ENCODE peak calls at places on chromosomes 5 and 9, in ten cellular contexts. One of them, this sample, is unnamed.

GRCh38 chr5:143001764-143002351 is 231.7 kb downstream of the ARHGAP26 start:
- DNase-seq in CD8-positive, alpha-beta T cell: no peak
- DNase-seq in heart right ventricle: no peak
- DNase-seq in Peyer's patch: no peak
- DNase-seq in fibroblast of pulmonary artery: peak
- DNase-seq in bronchial epithelial cell: peak
- DNase-seq in lower lobe of right lung: no peak
- DNase-seq in ovary: no peak
- DNase-seq in K562: no peak
- DNase-seq in PC-3: peak
- DNase-seq in this sample: peak

GRCh38 chr5:60844429-60844890 is 391 bp upstream of the ELOVL7 start:
- DNase-seq in fibroblast of pulmonary artery: peak
- DNase-seq in bronchial epithelial cell: peak
- DNase-seq in CD8-positive, alpha-beta T cell: no peak
- DNase-seq in lower lobe of right lung: no peak
- DNase-seq in K562: no peak
- DNase-seq in Peyer's patch: no peak
- DNase-seq in PC-3: no peak
- DNase-seq in heart right ventricle: no peak
- DNase-seq in ovary: no peak
- DNase-seq in this sample: peak

GRCh38 chr5:157252741-157253465 is 13.0 kb upstream of the CYFIP2 start:
- DNase-seq in CD8-positive, alpha-beta T cell: no peak
- DNase-seq in K562: no peak
- DNase-seq in PC-3: no peak
- DNase-seq in lower lobe of right lung: no peak
- DNase-seq in heart right ventricle: no peak
- DNase-seq in bronchial epithelial cell: no peak
- DNase-seq in ovary: no peak
- DNase-seq in fibroblast of pulmonary artery: peak
- DNase-seq in Peyer's patch: peak
- DNase-seq in this sample: no peak

GRCh38 chr5:172770374-172770674 is 671 bp downstream of the DUSP1 start:
- DNase-seq in Peyer's patch: no peak
- DNase-seq in bronchial epithelial cell: no peak
- DNase-seq in K562: no peak
- DNase-seq in lower lobe of right lung: no peak
- DNase-seq in ovary: no peak
- DNase-seq in CD8-positive, alpha-beta T cell: no peak
- DNase-seq in PC-3: no peak
- DNase-seq in heart right ventricle: no peak
- DNase-seq in fibroblast of pulmonary artery: no peak
- DNase-seq in this sample: no peak

GRCh38 chr9:35910613-35911488 is 1.6 kb downstream of the SPAAR start:
- DNase-seq in CD8-positive, alpha-beta T cell: no peak
- DNase-seq in PC-3: peak
- DNase-seq in fibroblast of pulmonary artery: peak
- DNase-seq in bronchial epithelial cell: peak
- DNase-seq in ovary: no peak
- DNase-seq in heart right ventricle: no peak
- DNase-seq in K562: no peak
- DNase-seq in Peyer's patch: peak
- DNase-seq in lower lobe of right lung: peak
- DNase-seq in this sample: peak

GRCh38 chr5:179243333-179243732 is 101.9 kb downstream of the ADAMTS2 start:
- DNase-seq in bronchial epithelial cell: no peak
- DNase-seq in heart right ventricle: no peak
- DNase-seq in K562: no peak
- DNase-seq in lower lobe of right lung: no peak
- DNase-seq in CD8-positive, alpha-beta T cell: no peak
- DNase-seq in fibroblast of pulmonary artery: peak
- DNase-seq in ovary: no peak
- DNase-seq in Peyer's patch: peak
- DNase-seq in PC-3: no peak
- DNase-seq in this sample: peak

GRCh38 chr5:95647886-95648860 is 1.6 kb downstream of the RFESD start:
- DNase-seq in bronchial epithelial cell: peak
- DNase-seq in fibroblast of pulmonary artery: peak
- DNase-seq in heart right ventricle: no peak
- DNase-seq in PC-3: no peak
- DNase-seq in K562: peak
- DNase-seq in lower lobe of right lung: no peak
- DNase-seq in ovary: no peak
- DNase-seq in Peyer's patch: no peak
- DNase-seq in CD8-positive, alpha-beta T cell: no peak
- DNase-seq in this sample: peak

GRCh38 chr5:168887931-168888330 is 308.8 kb upstream of the PANK3 start:
- DNase-seq in ovary: no peak
- DNase-seq in PC-3: no peak
- DNase-seq in lower lobe of right lung: no peak
- DNase-seq in K562: no peak
- DNase-seq in CD8-positive, alpha-beta T cell: no peak
- DNase-seq in heart right ventricle: no peak
- DNase-seq in bronchial epithelial cell: no peak
- DNase-seq in Peyer's patch: no peak
- DNase-seq in fibroblast of pulmonary artery: no peak
- DNase-seq in this sample: no peak

GRCh38 chr5:14816374-14816998 is 55.1 kb downstream of the ANKH start:
- DNase-seq in fibroblast of pulmonary artery: no peak
- DNase-seq in CD8-positive, alpha-beta T cell: no peak
- DNase-seq in Peyer's patch: no peak
- DNase-seq in lower lobe of right lung: no peak
- DNase-seq in PC-3: peak
- DNase-seq in heart right ventricle: no peak
- DNase-seq in ovary: no peak
- DNase-seq in bronchial epithelial cell: peak
- DNase-seq in K562: no peak
- DNase-seq in this sample: peak

GRCh38 chr9:70616401-70617010 is 202.0 kb upstream of the KLF9 start:
- DNase-seq in PC-3: no peak
- DNase-seq in lower lobe of right lung: no peak
- DNase-seq in Peyer's patch: no peak
- DNase-seq in fibroblast of pulmonary artery: no peak
- DNase-seq in ovary: no peak
- DNase-seq in bronchial epithelial cell: no peak
- DNase-seq in K562: no peak
- DNase-seq in CD8-positive, alpha-beta T cell: no peak
- DNase-seq in heart right ventricle: no peak
- DNase-seq in this sample: no peak

DNA sequence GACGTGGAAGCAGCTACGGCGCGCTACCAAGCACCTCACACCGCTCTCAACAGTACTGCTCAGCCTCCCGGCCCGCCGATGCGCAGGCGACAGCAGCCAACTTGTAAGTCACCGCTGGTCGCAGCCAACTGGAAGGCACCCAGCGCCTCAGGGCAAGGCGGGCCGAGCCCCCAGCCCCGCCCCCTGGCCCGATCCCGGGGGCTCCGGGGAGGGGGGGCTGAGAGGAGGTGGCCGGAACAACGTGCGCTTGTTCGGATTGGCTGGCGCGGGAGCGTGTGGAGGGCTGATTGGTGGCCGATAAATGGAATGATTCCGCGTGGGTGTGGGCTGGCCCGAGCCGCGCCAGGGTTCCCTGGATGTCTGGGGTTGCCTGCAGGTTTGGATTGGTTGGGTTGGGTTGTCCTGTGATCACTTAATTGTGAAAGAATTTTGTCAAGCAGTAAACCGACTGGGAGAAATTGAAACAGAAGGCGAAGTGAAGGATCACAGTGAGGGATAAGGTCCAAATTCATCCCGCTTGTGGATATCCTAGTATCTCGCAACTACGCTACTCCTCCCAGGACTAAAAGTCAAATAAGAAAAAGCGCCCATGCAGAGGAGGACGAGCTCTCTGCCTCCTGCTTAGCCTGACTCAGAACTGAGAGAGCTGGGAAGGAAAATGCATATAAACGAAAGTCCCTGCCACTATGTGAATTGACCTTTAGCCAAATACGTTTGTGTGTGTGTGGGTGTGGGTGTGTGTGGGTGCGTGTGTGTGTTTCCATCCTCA is at the start of gene STARD4:
- DNase-seq in Peyer's patch: peak
- DNase-seq in bronchial epithelial cell: peak
- DNase-seq in PC-3: peak
- DNase-seq in heart right ventricle: peak
- DNase-seq in CD8-positive, alpha-beta T cell: peak
- DNase-seq in lower lobe of right lung: peak
- DNase-seq in K562: peak
- DNase-seq in ovary: peak
- DNase-seq in fibroblast of pulmonary artery: peak
- DNase-seq in this sample: peak
- TF ChIP-seq CTCF in Peyer's patch: no peak
- TF ChIP-seq CTCF in bronchial epithelial cell: no peak
- TF ChIP-seq CTCF in PC-3: no peak
- TF ChIP-seq CTCF in heart right ventricle: no peak
- TF ChIP-seq CTCF in CD8-positive, alpha-beta T cell: no peak
- TF ChIP-seq CTCF in lower lobe of right lung: no peak
- TF ChIP-seq CTCF in K562: peak
- TF ChIP-seq CTCF in ovary: no peak
- TF ChIP-seq CTCF in fibroblast of pulmonary artery: no peak
- TF ChIP-seq CTCF in this sample: no peak

GRCh38 chr9:80156262-80156661 is 584.5 kb downstream of the TLE4 start:
- DNase-seq in fibroblast of pulmonary artery: no peak
- DNase-seq in Peyer's patch: no peak
- DNase-seq in lower lobe of right lung: no peak
- DNase-seq in K562: no peak
- DNase-seq in bronchial epithelial cell: no peak
- DNase-seq in heart right ventricle: no peak
- DNase-seq in CD8-positive, alpha-beta T cell: no peak
- DNase-seq in PC-3: no peak
- DNase-seq in ovary: no peak
- DNase-seq in this sample: no peak

GRCh38 chr9:80156725-80157124 is 585.0 kb downstream of the TLE4 start:
- DNase-seq in ovary: no peak
- DNase-seq in heart right ventricle: no peak
- DNase-seq in bronchial epithelial cell: no peak
- DNase-seq in CD8-positive, alpha-beta T cell: no peak
- DNase-seq in lower lobe of right lung: no peak
- DNase-seq in K562: no peak
- DNase-seq in Peyer's patch: no peak
- DNase-seq in fibroblast of pulmonary artery: no peak
- DNase-seq in PC-3: no peak
- DNase-seq in this sample: no peak

GRCh38 chr9:80157561-80157983 is 585.8 kb downstream of the TLE4 start:
- DNase-seq in heart right ventricle: no peak
- DNase-seq in PC-3: no peak
- DNase-seq in CD8-positive, alpha-beta T cell: no peak
- DNase-seq in lower lobe of right lung: no peak
- DNase-seq in fibroblast of pulmonary artery: peak
- DNase-seq in ovary: no peak
- DNase-seq in K562: no peak
- DNase-seq in Peyer's patch: no peak
- DNase-seq in bronchial epithelial cell: no peak
- DNase-seq in this sample: peak

GRCh38 chr9:80157128-80157527 is 585.4 kb downstream of the TLE4 start:
- DNase-seq in PC-3: no peak
- DNase-seq in CD8-positive, alpha-beta T cell: no peak
- DNase-seq in lower lobe of right lung: no peak
- DNase-seq in heart right ventricle: no peak
- DNase-seq in Peyer's patch: no peak
- DNase-seq in ovary: no peak
- DNase-seq in bronchial epithelial cell: no peak
- DNase-seq in fibroblast of pulmonary artery: no peak
- DNase-seq in K562: no peak
- DNase-seq in this sample: no peak

GRCh38 chr9:80158150-80158549 is 586.4 kb downstream of the TLE4 start:
- DNase-seq in Peyer's patch: no peak
- DNase-seq in lower lobe of right lung: no peak
- DNase-seq in bronchial epithelial cell: no peak
- DNase-seq in ovary: no peak
- DNase-seq in PC-3: no peak
- DNase-seq in K562: no peak
- DNase-seq in CD8-positive, alpha-beta T cell: no peak
- DNase-seq in fibroblast of pulmonary artery: no peak
- DNase-seq in heart right ventricle: no peak
- DNase-seq in this sample: no peak
- H3K4me3 ChIP-seq in Peyer's patch: no peak
- H3K4me3 ChIP-seq in lower lobe of right lung: no peak
- H3K4me3 ChIP-seq in bronchial epithelial cell: no peak
- H3K4me3 ChIP-seq in ovary: peak
- H3K4me3 ChIP-seq in PC-3: no peak
- H3K4me3 ChIP-seq in K562: no peak
- H3K4me3 ChIP-seq in CD8-positive, alpha-beta T cell: no peak
- H3K4me3 ChIP-seq in fibroblast of pulmonary artery: no peak
- H3K4me3 ChIP-seq in heart right ventricle: no peak
- H3K4me3 ChIP-seq in this sample: no peak

GRCh38 chr9:114071197-114071795 is 6.8 kb downstream of the AMBP start:
- DNase-seq in ovary: no peak
- DNase-seq in fibroblast of pulmonary artery: no peak
- DNase-seq in lower lobe of right lung: no peak
- DNase-seq in PC-3: no peak
- DNase-seq in CD8-positive, alpha-beta T cell: no peak
- DNase-seq in K562: no peak
- DNase-seq in bronchial epithelial cell: peak
- DNase-seq in Peyer's patch: no peak
- DNase-seq in heart right ventricle: no peak
- DNase-seq in this sample: no peak
- TF ChIP-seq CTCF in ovary: no peak
- TF ChIP-seq CTCF in fibroblast of pulmonary artery: no peak
- TF ChIP-seq CTCF in lower lobe of right lung: no peak
- TF ChIP-seq CTCF in PC-3: no peak
- TF ChIP-seq CTCF in CD8-positive, alpha-beta T cell: no peak
- TF ChIP-seq CTCF in K562: no peak
- TF ChIP-seq CTCF in bronchial epithelial cell: no peak
- TF ChIP-seq CTCF in Peyer's patch: no peak
- TF ChIP-seq CTCF in heart right ventricle: no peak
- TF ChIP-seq CTCF in this sample: no peak

GRCh38 chr5:73815631-73816030 is 189.6 kb downstream of the ARHGEF28 start:
- DNase-seq in Peyer's patch: no peak
- DNase-seq in heart right ventricle: no peak
- DNase-seq in fibroblast of pulmonary artery: no peak
- DNase-seq in bronchial epithelial cell: peak
- DNase-seq in K562: no peak
- DNase-seq in lower lobe of right lung: no peak
- DNase-seq in PC-3: peak
- DNase-seq in CD8-positive, alpha-beta T cell: no peak
- DNase-seq in ovary: no peak
- DNase-seq in this sample: peak

GRCh38 chr5:73816656-73817420 is 190.8 kb downstream of the ARHGEF28 start:
- DNase-seq in lower lobe of right lung: no peak
- DNase-seq in ovary: no peak
- DNase-seq in Peyer's patch: no peak
- DNase-seq in PC-3: no peak
- DNase-seq in fibroblast of pulmonary artery: peak
- DNase-seq in K562: no peak
- DNase-seq in CD8-positive, alpha-beta T cell: no peak
- DNase-seq in bronchial epithelial cell: peak
- DNase-seq in heart right ventricle: no peak
- DNase-seq in this sample: peak

GRCh38 chr5:73821003-73821402 is 195.0 kb downstream of the ARHGEF28 start:
- DNase-seq in heart right ventricle: no peak
- DNase-seq in Peyer's patch: no peak
- DNase-seq in CD8-positive, alpha-beta T cell: no peak
- DNase-seq in K562: no peak
- DNase-seq in fibroblast of pulmonary artery: peak
- DNase-seq in PC-3: no peak
- DNase-seq in lower lobe of right lung: no peak
- DNase-seq in bronchial epithelial cell: no peak
- DNase-seq in ovary: no peak
- DNase-seq in this sample: no peak

GRCh38 chr5:73820321-73820720 is 194.3 kb downstream of the ARHGEF28 start:
- DNase-seq in CD8-positive, alpha-beta T cell: no peak
- DNase-seq in fibroblast of pulmonary artery: no peak
- DNase-seq in ovary: no peak
- DNase-seq in Peyer's patch: no peak
- DNase-seq in PC-3: peak
- DNase-seq in lower lobe of right lung: no peak
- DNase-seq in heart right ventricle: no peak
- DNase-seq in K562: no peak
- DNase-seq in bronchial epithelial cell: peak
- DNase-seq in this sample: no peak

GRCh38 chr5:73818357-73818756 is 192.4 kb downstream of the ARHGEF28 start:
- DNase-seq in ovary: no peak
- DNase-seq in bronchial epithelial cell: peak
- DNase-seq in K562: no peak
- DNase-seq in PC-3: peak
- DNase-seq in fibroblast of pulmonary artery: peak
- DNase-seq in heart right ventricle: no peak
- DNase-seq in CD8-positive, alpha-beta T cell: no peak
- DNase-seq in lower lobe of right lung: no peak
- DNase-seq in Peyer's patch: no peak
- DNase-seq in this sample: peak
- H3K4me3 ChIP-seq in ovary: no peak
- H3K4me3 ChIP-seq in bronchial epithelial cell: no peak
- H3K4me3 ChIP-seq in K562: no peak
- H3K4me3 ChIP-seq in PC-3: no peak
- H3K4me3 ChIP-seq in fibroblast of pulmonary artery: no peak
- H3K4me3 ChIP-seq in heart right ventricle: no peak
- H3K4me3 ChIP-seq in CD8-positive, alpha-beta T cell: no peak
- H3K4me3 ChIP-seq in lower lobe of right lung: no peak
- H3K4me3 ChIP-seq in Peyer's patch: no peak
- H3K4me3 ChIP-seq in this sample: no peak

This sample was measured in choroid plexus epithelial cell.